ENCODE peak calls at places on chromosome 9, in ten cellular contexts. O, A, W, D, C, I, R, J, V and K are unnamed samples.

GRCh38 chr9:82302968-82303655 is 314.5 kb downstream of the SPATA31D1 start:
- DNase-seq in O (no peak), A (no peak), W (no peak), D (no peak), C (no peak), I (no peak), R (no peak), J (no peak), V (no peak), K (no peak)

GRCh38 chr9:38686923-38687322 is 33.0 kb downstream of the FAM240B start:
- DNase-seq in O (no peak), A (no peak), W (no peak), D (no peak), C (no peak), I (no peak), R (no peak), J (no peak), V (no peak), K (no peak)

GRCh38 chr9:122053951-122054350 is 39.2 kb downstream of the TTLL11 start:
- DNase-seq in O (no peak), A (no peak), W (no peak), D (no peak), C (no peak), I (no peak), R (no peak), J (no peak), V (no peak), K (no peak)

GRCh38 chr9:83034587-83034986 is 28.4 kb downstream of the RASEF start:
- DNase-seq in O (no peak), A (no peak), W (no peak), D (no peak), C (no peak), I (no peak), R (no peak), J (no peak), V (no peak), K (peak; percentile 71)

GRCh38 chr9:24986331-24986730 is 440.6 kb upstream of the IZUMO3 start:
- DNase-seq in O (no peak), A (no peak), W (peak; percentile 22), D (no peak), C (no peak), I (no peak), R (no peak), J (no peak), V (peak; percentile 37), K (no peak)

GRCh38 chr9:37676411-37676830 is 25.7 kb downstream of the FRMPD1 start:
- DNase-seq in O (peak; percentile 42), A (no peak), W (no peak), D (no peak), C (no peak), I (no peak), R (no peak), J (peak; percentile 43), V (no peak), K (peak; percentile 16)

GRCh38 chr9:111362526-111362925 is 32.5 kb upstream of the OR2K2 start:
- DNase-seq in O (no peak), A (no peak), W (no peak), D (peak; percentile 21), C (no peak), I (no peak), R (no peak), J (no peak), V (no peak), K (no peak)

GRCh38 chr9:113368348-113368747 is 8.4 kb downstream of the HDHD3 start:
- DNase-seq in O (no peak), A (no peak), W (no peak), D (no peak), C (no peak), I (no peak), R (no peak), J (no peak), V (no peak), K (no peak)

GRCh38 chr9:136679431-136679941 is 7.8 kb downstream of the AGPAT2 start:
- DNase-seq in O (no peak), A (no peak), W (no peak), D (no peak), C (no peak), I (no peak), R (no peak), J (no peak), V (no peak), K (peak; percentile 39)